ENCODE peak calls at places on chromosomes 1 and 21, in five cellular contexts. P is tibial nerve, W is stomach, K is GM23248, F is esophagus muscularis mucosa. C is an unnamed sample. For H3K27me3 and H3K4me1, the result is how much of the 10 kb centered on the place peaks cover.

GRCh38 chr1:2556277-2557145 is at the start of gene TNFRSF14:
- DNase-seq in K (peak), F (no peak), W (peak), P (no peak), C (peak)

GRCh38 chr1:201318504-201319340 is 35.4 kb downstream of the PKP1 start:
- DNase-seq in W (no peak), K (no peak), P (no peak), F (no peak), C (no peak)

GRCh38 chr1:204263240-204263848 is 49.6 kb upstream of the GOLT1A start:
- DNase-seq in F (no peak), P (no peak), W (peak), K (peak), C (no peak)

GRCh38 chr1:208438262-208438661 is 194.1 kb upstream of the PLXNA2 start:
- DNase-seq in K (peak), P (no peak), F (no peak), W (no peak), C (peak)

GRCh38 chr1:143665606-143666005 is 306.2 kb downstream of the FAM72C start:
- DNase-seq in K (no peak), F (no peak), P (no peak), W (no peak), C (no peak)

GRCh38 chr1:172442404-172442803 is 1.5 kb downstream of the PIGC start:
- DNase-seq in K (no peak), P (no peak), W (no peak), F (no peak), C (no peak)

GRCh38 chr1:183473286-183473536 is 912 bp downstream of the SMG7 start:
- DNase-seq in K (no peak), F (no peak), P (no peak), W (no peak), C (no peak)

GRCh38 chr1:202274611-202275010 is 67.1 kb downstream of the UBE2T start:
- DNase-seq in W (peak), F (no peak), K (peak), P (no peak), C (no peak)

GRCh38 chr21:9750341-9751086 is 770.9 kb upstream of the TPTE start:
- DNase-seq in K (no peak), F (peak), W (no peak), P (no peak), C (no peak)

GRCh38 chr21:36209626-36210171 is 53.1 kb downstream of the DOP1B start:
- DNase-seq in K (peak), W (peak), P (no peak), F (no peak), C (peak)

GRCh38 chr1:168520052-168520751 is 23.6 kb downstream of the XCL2 start:
- DNase-seq in P (no peak), W (no peak), F (no peak), K (no peak), C (no peak)

GRCh38 chr1:63615809-63616420 is 22.7 kb downstream of the PGM1 start:
- DNase-seq in W (peak), P (peak), F (no peak), K (peak), C (peak)

GRCh38 chr1:211813590-211813989 is 17.0 kb downstream of the LPGAT1 start:
- DNase-seq in F (no peak), W (peak), K (peak), P (no peak), C (peak)

GRCh38 chr1:15820478-15820877 is 13.0 kb upstream of the UQCRHL start:
- DNase-seq in K (peak), F (no peak), P (no peak), W (no peak), C (peak)

GRCh38 chr1:160189649-160190625 is at the start of gene CASQ1:
- DNase-seq in F (no peak), P (no peak), W (peak), K (peak), C (peak)

GRCh38 chr1:113860891-113861290 is 10.6 kb downstream of the PTPN22 start:
- DNase-seq in F (no peak), W (no peak), K (peak), P (no peak), C (peak)

GRCh38 chr1:60847855-60848582 is 234.3 kb upstream of the NFIA start:
- DNase-seq in W (no peak), P (no peak), K (no peak), F (no peak), C (peak)

GRCh38 chr1:39167632-39168209 is 36.8 kb upstream of the MACF1 start:
- DNase-seq in P (no peak), K (peak), F (no peak), W (no peak), C (peak)

GRCh38 chr1:172356620-172357019 is 63.9 kb upstream of the C1orf105 start:
- DNase-seq in F (no peak), W (no peak), K (peak), P (no peak), C (peak)

GRCh38 chr1:99659755-99660210 is 13.9 kb downstream of the PALMD start:
- DNase-seq in W (no peak), K (peak), F (no peak), P (no peak), C (peak)

GRCh38 chr1:10724948-10725852 is 71.2 kb downstream of the CASZ1 start:
- DNase-seq in F (no peak), P (no peak), W (peak), K (peak), C (peak)

GRCh38 chr1:21451212-21451611 is 11.3 kb downstream of the NBPF3 start:
- DNase-seq in P (no peak), F (no peak), W (no peak), K (peak), C (peak)

GRCh38 chr21:45979651-45980050 is 1.9 kb upstream of the COL6A1 start:
- DNase-seq in W (no peak), P (no peak), K (no peak), F (no peak), C (no peak)

GRCh38 chr1:110069302-110070281 is 880 bp downstream of the ALX3 start:
- DNase-seq in F (no peak), P (no peak), W (no peak), K (no peak), C (peak)

GRCh38 chr1:177948336-177948972 is 21.4 kb downstream of the SEC16B start:
- DNase-seq in W (peak), K (peak), F (no peak), P (peak), C (peak)

GRCh38 chr1:34199927-34200326 is 23.2 kb downstream of the C1orf94 start:
- DNase-seq in P (no peak), K (peak), F (no peak), W (no peak), C (no peak)

GRCh38 chr1:35876988-35877387 is 6.0 kb upstream of the AGO1 start:
- DNase-seq in W (no peak), K (peak), P (no peak), F (no peak), C (peak)

DNA sequence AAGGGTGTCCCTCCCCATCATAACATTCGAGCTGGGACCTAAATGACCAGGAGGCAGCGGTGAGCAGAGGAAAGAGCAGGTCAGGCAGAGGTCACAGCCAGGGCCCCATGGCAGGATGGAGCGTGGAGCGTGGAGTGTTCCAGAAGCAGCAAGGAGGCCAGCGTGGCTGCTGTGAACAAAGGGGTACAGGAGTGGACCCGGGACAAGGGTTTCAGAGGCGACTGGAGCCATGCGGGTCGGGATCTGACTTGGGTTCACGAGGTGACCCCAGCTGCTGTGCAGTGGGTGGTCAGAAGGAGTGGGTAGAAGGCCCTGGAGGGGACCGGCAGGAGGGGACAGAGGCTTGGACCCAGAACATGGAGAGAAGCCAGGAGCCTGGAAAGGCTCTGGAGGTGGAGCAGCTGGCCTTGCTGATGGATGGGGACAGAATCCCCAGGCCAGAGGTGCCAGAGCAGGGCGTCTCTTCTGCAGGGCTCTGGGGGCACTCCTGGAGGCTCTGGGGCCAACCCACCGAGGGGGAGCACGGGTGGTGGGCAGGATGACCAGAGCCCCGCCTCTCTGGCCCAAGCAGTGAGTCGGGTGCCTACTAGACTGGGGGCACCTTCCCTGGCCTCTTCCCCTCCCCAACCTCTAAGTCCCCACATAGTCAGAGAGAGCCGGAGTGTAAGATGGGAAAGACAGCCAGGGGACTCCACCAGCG is 2.3 kb downstream of the CHD5 start:
- DNase-seq in W (no peak), F (no peak), K (no peak), P (no peak), C (no peak)
- H3K27me3 ChIP-seq in W (half or more), F (under half), K (under half), P (under half), C (half or more)

GRCh38 chr1:22563671-22564612 is 653 bp downstream of the EPHA8 start:
- DNase-seq in W (no peak), P (no peak), K (no peak), F (no peak), C (no peak)
- H3K4me3 ChIP-seq in W (no peak), P (no peak), K (no peak), F (no peak), C (no peak)

DNA sequence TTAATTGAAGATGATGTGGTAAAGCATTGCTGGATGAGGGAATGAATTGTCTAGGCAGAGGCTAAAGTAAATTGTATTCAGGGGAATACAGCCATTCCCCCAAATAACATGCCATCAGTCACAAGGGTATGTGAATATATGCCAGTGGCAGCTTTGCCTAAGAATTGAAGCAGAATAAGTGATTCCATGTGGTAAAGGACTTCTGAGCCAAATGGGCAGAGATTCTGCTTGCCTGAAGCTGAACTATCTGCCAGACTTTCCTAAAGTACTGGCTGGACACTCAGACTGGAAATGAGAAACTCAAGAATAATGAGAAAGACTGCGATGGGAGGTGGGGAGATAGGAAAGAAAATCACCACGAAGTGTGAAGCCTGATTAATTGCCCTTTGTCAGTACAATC is 2.4 kb downstream of the LIX1L start:
- DNase-seq in W (no peak), K (peak), P (no peak), F (no peak), C (peak)
- H3K4me1 ChIP-seq in W (half or more), K (under half), P (half or more), F (half or more), C (under half)

GRCh38 chr1:228753236-228753741 is 18.0 kb downstream of the RHOU start:
- DNase-seq in P (no peak), F (no peak), K (no peak), W (no peak), C (no peak)
- H3K27me3 ChIP-seq in P (under half), F (under half), K (under half), W (under half), C (half or more)

DNA sequence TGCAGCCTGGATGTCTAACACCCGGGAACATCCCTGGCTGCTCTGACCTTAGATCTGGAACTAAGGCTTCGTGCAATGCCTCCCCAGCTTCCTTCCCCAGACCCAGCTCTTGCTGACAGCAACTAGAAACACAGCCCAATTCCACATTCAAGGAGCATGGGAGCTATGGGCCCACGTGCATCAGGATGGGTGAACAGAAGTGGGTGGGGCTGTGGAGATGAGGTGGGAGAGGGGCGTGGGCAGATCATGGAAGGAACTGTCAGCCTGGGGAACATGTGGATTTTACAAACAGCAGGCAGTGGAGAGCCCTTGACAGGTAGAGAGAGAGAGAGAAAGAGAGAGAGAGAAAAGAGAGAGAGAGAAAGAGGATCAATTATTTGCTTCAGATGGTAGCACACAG is 231.6 kb downstream of the MATN1 start:
- DNase-seq in F (no peak), P (no peak), K (no peak), W (no peak), C (no peak)
- H3K4me3 ChIP-seq in F (no peak), P (no peak), K (no peak), W (no peak), C (no peak)